ENCODE peak calls at places on chromosomes 4 and X, in seven cellular contexts. One of them, this sample, is unnamed.

GRCh38 chr4:110135523-110135922 is 62.9 kb downstream of the ELOVL6 start:
- DNase-seq in neuronal stem cell: no peak
- DNase-seq in H1: no peak
- DNase-seq in H9: no peak
- DNase-seq in mesendoderm: no peak
- DNase-seq in IMR-90: no peak
- DNase-seq in mesenchymal stem cell: no peak
- DNase-seq in this sample: no peak

GRCh38 chr4:119653990-119654389 is 25.4 kb upstream of the PDE5A start:
- DNase-seq in neuronal stem cell: no peak
- DNase-seq in mesenchymal stem cell: no peak
- DNase-seq in IMR-90: no peak
- DNase-seq in H1: no peak
- DNase-seq in mesendoderm: no peak
- DNase-seq in H9: no peak
- DNase-seq in this sample: no peak

GRCh38 chrX:8244301-8244700 is 73.2 kb upstream of the VCX2 start:
- DNase-seq in H9: no peak
- DNase-seq in IMR-90: no peak
- DNase-seq in mesendoderm: no peak
- DNase-seq in mesenchymal stem cell: no peak
- DNase-seq in H1: no peak
- DNase-seq in neuronal stem cell: no peak
- DNase-seq in this sample: peak

GRCh38 chr4:101366331-101366730 is 19.0 kb upstream of the PPP3CA start:
- DNase-seq in mesendoderm: no peak
- DNase-seq in IMR-90: peak
- DNase-seq in H1: no peak
- DNase-seq in neuronal stem cell: no peak
- DNase-seq in mesenchymal stem cell: no peak
- DNase-seq in H9: no peak
- DNase-seq in this sample: no peak

GRCh38 chr4:143538979-143539669 is 25.6 kb downstream of the SMARCA5 start:
- DNase-seq in H1: no peak
- DNase-seq in neuronal stem cell: no peak
- DNase-seq in IMR-90: no peak
- DNase-seq in H9: no peak
- DNase-seq in mesendoderm: no peak
- DNase-seq in mesenchymal stem cell: no peak
- DNase-seq in this sample: no peak

GRCh38 chrX:110671068-110671803 is 124.4 kb downstream of the CHRDL1 start:
- DNase-seq in H1: no peak
- DNase-seq in mesenchymal stem cell: no peak
- DNase-seq in mesendoderm: peak
- DNase-seq in H9: no peak
- DNase-seq in IMR-90: no peak
- DNase-seq in neuronal stem cell: no peak
- DNase-seq in this sample: no peak

GRCh38 chr4:2977116-2978097 is 14.0 kb downstream of the GRK4 start:
- DNase-seq in mesendoderm: peak
- DNase-seq in H9: no peak
- DNase-seq in neuronal stem cell: no peak
- DNase-seq in H1: no peak
- DNase-seq in mesenchymal stem cell: peak
- DNase-seq in IMR-90: peak
- DNase-seq in this sample: peak

GRCh38 chrX:87583679-87584078 is 66.1 kb downstream of the KLHL4 start:
- DNase-seq in mesendoderm: peak
- DNase-seq in H1: peak
- DNase-seq in neuronal stem cell: no peak
- DNase-seq in IMR-90: peak
- DNase-seq in H9: peak
- DNase-seq in mesenchymal stem cell: peak
- DNase-seq in this sample: peak

GRCh38 chrX:79325263-79325958 is 41.7 kb downstream of the ITM2A start:
- DNase-seq in H1: no peak
- DNase-seq in neuronal stem cell: no peak
- DNase-seq in H9: peak
- DNase-seq in mesenchymal stem cell: no peak
- DNase-seq in mesendoderm: peak
- DNase-seq in IMR-90: no peak
- DNase-seq in this sample: no peak

GRCh38 chrX:51802917-51803688 is 59.9 kb downstream of the GSPT2 start:
- DNase-seq in IMR-90: peak
- DNase-seq in H1: peak
- DNase-seq in neuronal stem cell: peak
- DNase-seq in mesenchymal stem cell: peak
- DNase-seq in mesendoderm: peak
- DNase-seq in H9: peak
- DNase-seq in this sample: peak

GRCh38 chr4:10099521-10100325 is 16.9 kb downstream of the WDR1 start:
- DNase-seq in IMR-90: no peak
- DNase-seq in mesenchymal stem cell: no peak
- DNase-seq in mesendoderm: no peak
- DNase-seq in neuronal stem cell: no peak
- DNase-seq in H1: no peak
- DNase-seq in H9: no peak
- DNase-seq in this sample: no peak

GRCh38 chrX:129427267-129427666 is 96.0 kb downstream of the SMARCA1 start:
- DNase-seq in mesendoderm: no peak
- DNase-seq in mesenchymal stem cell: no peak
- DNase-seq in H1: no peak
- DNase-seq in IMR-90: no peak
- DNase-seq in H9: no peak
- DNase-seq in neuronal stem cell: no peak
- DNase-seq in this sample: no peak

GRCh38 chr4:52111995-52112394 is 60.9 kb downstream of the SPATA18 start:
- DNase-seq in H1: no peak
- DNase-seq in IMR-90: no peak
- DNase-seq in neuronal stem cell: no peak
- DNase-seq in mesenchymal stem cell: no peak
- DNase-seq in H9: no peak
- DNase-seq in mesendoderm: no peak
- DNase-seq in this sample: no peak

GRCh38 chr4:38132843-38133662 is 172.9 kb downstream of the PTTG2 start:
- DNase-seq in H9: no peak
- DNase-seq in mesendoderm: no peak
- DNase-seq in H1: no peak
- DNase-seq in IMR-90: no peak
- DNase-seq in neuronal stem cell: no peak
- DNase-seq in mesenchymal stem cell: peak
- DNase-seq in this sample: no peak

GRCh38 chr4:7306021-7306420 is 113.7 kb downstream of the SORCS2 start:
- DNase-seq in mesenchymal stem cell: no peak
- DNase-seq in IMR-90: no peak
- DNase-seq in H9: no peak
- DNase-seq in mesendoderm: no peak
- DNase-seq in H1: no peak
- DNase-seq in neuronal stem cell: no peak
- DNase-seq in this sample: no peak

GRCh38 chr4:10342866-10343265 is 114.4 kb downstream of the ZNF518B start:
- DNase-seq in mesenchymal stem cell: no peak
- DNase-seq in neuronal stem cell: no peak
- DNase-seq in mesendoderm: no peak
- DNase-seq in H1: no peak
- DNase-seq in H9: no peak
- DNase-seq in IMR-90: no peak
- DNase-seq in this sample: no peak

GRCh38 chr4:86582453-86582852 is 11.7 kb upstream of the PTPN13 start:
- DNase-seq in mesenchymal stem cell: no peak
- DNase-seq in H1: no peak
- DNase-seq in neuronal stem cell: no peak
- DNase-seq in H9: no peak
- DNase-seq in IMR-90: no peak
- DNase-seq in mesendoderm: no peak
- DNase-seq in this sample: no peak

DNA sequence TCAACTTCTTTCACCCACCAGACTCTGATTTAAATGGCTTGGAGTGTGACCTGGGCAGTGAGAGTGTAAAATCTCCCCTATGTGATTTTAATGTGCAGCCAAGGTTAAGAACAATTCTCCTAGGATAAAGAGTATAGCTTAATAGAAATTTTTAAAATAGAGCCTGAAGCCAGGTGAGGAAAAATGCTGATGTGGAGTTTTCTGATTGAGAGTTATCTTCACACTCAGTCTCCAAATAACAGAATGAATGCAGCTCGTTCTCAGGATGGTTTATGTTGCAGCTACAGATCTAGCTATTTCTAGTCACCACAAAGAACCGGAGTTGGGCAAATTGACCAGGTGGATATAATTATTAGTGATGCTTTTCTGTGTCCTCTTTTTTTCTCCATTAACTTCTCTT is 70.7 kb downstream of the MOSPD2 start:
- DNase-seq in H1: no peak
- DNase-seq in IMR-90: no peak
- DNase-seq in mesenchymal stem cell: no peak
- DNase-seq in mesendoderm: no peak
- DNase-seq in H9: no peak
- DNase-seq in neuronal stem cell: no peak
- DNase-seq in this sample: no peak
- H3K18ac ChIP-seq in H1: no peak
- H3K18ac ChIP-seq in IMR-90: no peak
- H3K18ac ChIP-seq in mesenchymal stem cell: no peak
- H3K18ac ChIP-seq in mesendoderm: no peak
- H3K18ac ChIP-seq in H9: no peak
- H3K18ac ChIP-seq in neuronal stem cell: no peak
- H3K18ac ChIP-seq in this sample: no peak

GRCh38 chrX:133881893-133882292 is 103.5 kb downstream of the GPC3 start:
- DNase-seq in H1: no peak
- DNase-seq in IMR-90: no peak
- DNase-seq in mesendoderm: peak
- DNase-seq in mesenchymal stem cell: no peak
- DNase-seq in H9: no peak
- DNase-seq in neuronal stem cell: peak
- DNase-seq in this sample: no peak
- H3K4me2 ChIP-seq in H1: no peak
- H3K4me2 ChIP-seq in IMR-90: no peak
- H3K4me2 ChIP-seq in mesendoderm: no peak
- H3K4me2 ChIP-seq in mesenchymal stem cell: no peak
- H3K4me2 ChIP-seq in H9: no peak
- H3K4me2 ChIP-seq in neuronal stem cell: no peak
- H3K4me2 ChIP-seq in this sample: no peak

GRCh38 chrX:44904542-44905115 is 31.6 kb downstream of the KDM6A start:
- DNase-seq in H1: no peak
- DNase-seq in mesenchymal stem cell: no peak
- DNase-seq in H9: no peak
- DNase-seq in mesendoderm: peak
- DNase-seq in neuronal stem cell: peak
- DNase-seq in IMR-90: no peak
- DNase-seq in this sample: no peak

GRCh38 chrX:44903842-44904530 is 31.0 kb downstream of the KDM6A start:
- DNase-seq in mesenchymal stem cell: no peak
- DNase-seq in H9: no peak
- DNase-seq in H1: no peak
- DNase-seq in neuronal stem cell: no peak
- DNase-seq in IMR-90: no peak
- DNase-seq in mesendoderm: no peak
- DNase-seq in this sample: no peak

GRCh38 chrX:44906542-44906941 is 33.6 kb downstream of the KDM6A start:
- DNase-seq in mesenchymal stem cell: no peak
- DNase-seq in mesendoderm: no peak
- DNase-seq in IMR-90: no peak
- DNase-seq in H9: no peak
- DNase-seq in neuronal stem cell: no peak
- DNase-seq in H1: no peak
- DNase-seq in this sample: no peak

GRCh38 chrX:44906041-44906440 is 33.1 kb downstream of the KDM6A start:
- DNase-seq in mesendoderm: no peak
- DNase-seq in H1: no peak
- DNase-seq in neuronal stem cell: no peak
- DNase-seq in mesenchymal stem cell: no peak
- DNase-seq in H9: no peak
- DNase-seq in IMR-90: no peak
- DNase-seq in this sample: no peak

DNA sequence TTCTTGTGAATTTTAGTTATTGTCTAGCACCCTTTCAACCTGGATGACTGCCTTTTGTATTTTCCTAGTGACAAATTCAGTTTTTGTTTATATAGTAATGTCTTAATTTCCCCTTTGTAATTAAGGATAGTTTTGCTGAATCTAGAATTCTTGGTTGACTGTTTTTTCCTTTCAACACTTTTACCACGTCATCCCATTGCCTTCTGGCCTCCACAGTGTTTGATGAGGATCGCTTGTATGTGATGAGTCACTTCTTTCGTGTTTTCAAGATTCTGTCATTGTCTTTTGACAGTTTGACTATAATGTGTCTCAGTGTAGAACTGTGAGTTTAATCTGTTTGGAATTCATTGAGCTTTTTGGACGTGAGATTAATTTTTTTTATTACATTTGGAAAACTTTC is 30.1 kb downstream of the KDM6A start:
- DNase-seq in mesenchymal stem cell: peak
- DNase-seq in IMR-90: peak
- DNase-seq in H9: no peak
- DNase-seq in neuronal stem cell: no peak
- DNase-seq in mesendoderm: peak
- DNase-seq in H1: no peak
- DNase-seq in this sample: peak
- H2BK120ac ChIP-seq in mesenchymal stem cell: no peak
- H2BK120ac ChIP-seq in IMR-90: no peak
- H2BK120ac ChIP-seq in H9: no peak
- H2BK120ac ChIP-seq in neuronal stem cell: no peak
- H2BK120ac ChIP-seq in mesendoderm: no peak
- H2BK120ac ChIP-seq in H1: no peak
- H2BK120ac ChIP-seq in this sample: no peak

GRCh38 chrX:54933150-54933826 is 12.7 kb downstream of the TRO start:
- DNase-seq in H9: no peak
- DNase-seq in mesendoderm: no peak
- DNase-seq in IMR-90: no peak
- DNase-seq in H1: no peak
- DNase-seq in neuronal stem cell: no peak
- DNase-seq in mesenchymal stem cell: no peak
- DNase-seq in this sample: no peak

GRCh38 chrX:54937416-54937815 is 16.8 kb downstream of the TRO start:
- DNase-seq in H9: no peak
- DNase-seq in mesendoderm: no peak
- DNase-seq in neuronal stem cell: no peak
- DNase-seq in mesenchymal stem cell: no peak
- DNase-seq in H1: no peak
- DNase-seq in IMR-90: no peak
- DNase-seq in this sample: peak

GRCh38 chrX:54934890-54935289 is 14.3 kb downstream of the TRO start:
- DNase-seq in mesendoderm: no peak
- DNase-seq in IMR-90: no peak
- DNase-seq in neuronal stem cell: no peak
- DNase-seq in mesenchymal stem cell: no peak
- DNase-seq in H1: no peak
- DNase-seq in H9: no peak
- DNase-seq in this sample: no peak

GRCh38 chrX:54931107-54931506 is 10.5 kb downstream of the TRO start:
- DNase-seq in H1: no peak
- DNase-seq in neuronal stem cell: no peak
- DNase-seq in mesenchymal stem cell: no peak
- DNase-seq in mesendoderm: no peak
- DNase-seq in IMR-90: no peak
- DNase-seq in H9: no peak
- DNase-seq in this sample: no peak

DNA sequence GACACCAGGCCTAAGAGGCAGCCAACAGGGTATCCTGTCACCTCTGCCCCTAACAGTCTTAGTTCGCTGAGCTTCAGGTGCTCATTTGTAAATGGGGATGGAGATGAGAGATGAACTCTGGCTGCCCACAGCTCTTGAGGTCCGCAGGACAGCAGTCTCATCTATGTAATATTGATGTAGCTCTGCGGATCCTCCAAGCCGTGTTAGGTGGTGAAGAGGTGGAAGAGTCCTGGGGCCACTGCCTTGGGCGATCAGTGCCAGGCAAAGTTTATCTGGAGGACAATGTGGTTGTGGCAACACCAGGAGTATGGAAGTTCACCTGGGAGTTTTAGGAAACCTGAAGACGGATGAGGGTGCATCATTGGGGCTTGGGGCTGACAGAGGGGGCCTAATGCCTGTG is 13.4 kb downstream of the TRO start:
- DNase-seq in IMR-90: no peak
- DNase-seq in H9: no peak
- DNase-seq in mesenchymal stem cell: no peak
- DNase-seq in H1: no peak
- DNase-seq in neuronal stem cell: no peak
- DNase-seq in mesendoderm: no peak
- DNase-seq in this sample: no peak
- H3K18ac ChIP-seq in IMR-90: no peak
- H3K18ac ChIP-seq in H9: no peak
- H3K18ac ChIP-seq in mesenchymal stem cell: no peak
- H3K18ac ChIP-seq in H1: no peak
- H3K18ac ChIP-seq in neuronal stem cell: no peak
- H3K18ac ChIP-seq in mesendoderm: no peak
- H3K18ac ChIP-seq in this sample: no peak

This sample was measured in trophoblast cell.